ENCODE peak calls at places on chromosome 21, in seven cellular contexts. One of them, this sample, is unnamed.

GRCh38 chr21:45819478-45820170 is 161.9 kb upstream of the COL6A1 start:
- DNase-seq in NCI-H2081: no peak
- DNase-seq in HT1080: no peak
- DNase-seq in adrenal gland: no peak
- DNase-seq in activated naive CD4-positive, alpha-beta T cell: no peak
- DNase-seq in CD8-positive, alpha-beta memory T cell: no peak
- DNase-seq in HuH-7.5: no peak
- DNase-seq in this sample: no peak

GRCh38 chr21:37366488-37367300 is at the start of gene DYRK1A:
- DNase-seq in CD8-positive, alpha-beta memory T cell: peak; percentile 98
- DNase-seq in adrenal gland: peak; percentile 99
- DNase-seq in HuH-7.5: peak; percentile 92
- DNase-seq in HT1080: peak; percentile 98
- DNase-seq in activated naive CD4-positive, alpha-beta T cell: peak; percentile 98
- DNase-seq in NCI-H2081: peak; percentile 98
- DNase-seq in this sample: peak; percentile 98

GRCh38 chr21:33063907-33064622 is 5.9 kb upstream of the OLIG1 start:
- DNase-seq in adrenal gland: no peak
- DNase-seq in HuH-7.5: no peak
- DNase-seq in activated naive CD4-positive, alpha-beta T cell: no peak
- DNase-seq in NCI-H2081: no peak
- DNase-seq in CD8-positive, alpha-beta memory T cell: no peak
- DNase-seq in HT1080: no peak
- DNase-seq in this sample: no peak

GRCh38 chr21:19321688-19322087 is 918.1 kb upstream of the TMPRSS15 start:
- DNase-seq in adrenal gland: no peak
- DNase-seq in CD8-positive, alpha-beta memory T cell: no peak
- DNase-seq in NCI-H2081: no peak
- DNase-seq in activated naive CD4-positive, alpha-beta T cell: no peak
- DNase-seq in HT1080: no peak
- DNase-seq in HuH-7.5: no peak
- DNase-seq in this sample: no peak

GRCh38 chr21:26388731-26389231 is 184.3 kb downstream of the CYYR1 start:
- DNase-seq in adrenal gland: no peak
- DNase-seq in activated naive CD4-positive, alpha-beta T cell: no peak
- DNase-seq in CD8-positive, alpha-beta memory T cell: no peak
- DNase-seq in HuH-7.5: no peak
- DNase-seq in HT1080: peak; percentile 80
- DNase-seq in NCI-H2081: no peak
- DNase-seq in this sample: no peak

GRCh38 chr21:34073749-34074282 is 438 bp downstream of the MRPS6 start:
- DNase-seq in HT1080: no peak
- DNase-seq in NCI-H2081: peak; percentile 14
- DNase-seq in activated naive CD4-positive, alpha-beta T cell: peak; percentile 49
- DNase-seq in adrenal gland: peak; percentile 21
- DNase-seq in HuH-7.5: peak; percentile 13
- DNase-seq in CD8-positive, alpha-beta memory T cell: peak; percentile 24
- DNase-seq in this sample: peak; percentile 30

GRCh38 chr21:45073301-45074047 is 906 bp upstream of the ADARB1 start:
- DNase-seq in activated naive CD4-positive, alpha-beta T cell: no peak
- DNase-seq in HuH-7.5: peak; percentile 68
- DNase-seq in HT1080: no peak
- DNase-seq in adrenal gland: peak; percentile 37
- DNase-seq in NCI-H2081: no peak
- DNase-seq in CD8-positive, alpha-beta memory T cell: no peak
- DNase-seq in this sample: no peak

GRCh38 chr21:18369115-18369514 is 34.5 kb downstream of the TMPRSS15 start:
- DNase-seq in adrenal gland: no peak
- DNase-seq in CD8-positive, alpha-beta memory T cell: no peak
- DNase-seq in NCI-H2081: peak; percentile 26
- DNase-seq in activated naive CD4-positive, alpha-beta T cell: no peak
- DNase-seq in HT1080: peak; percentile 55
- DNase-seq in HuH-7.5: no peak
- DNase-seq in this sample: no peak

GRCh38 chr21:41032536-41032935 is 135.4 kb upstream of the BACE2 start:
- DNase-seq in HuH-7.5: no peak
- DNase-seq in CD8-positive, alpha-beta memory T cell: no peak
- DNase-seq in activated naive CD4-positive, alpha-beta T cell: no peak
- DNase-seq in HT1080: peak; percentile 19
- DNase-seq in adrenal gland: no peak
- DNase-seq in NCI-H2081: no peak
- DNase-seq in this sample: no peak

GRCh38 chr21:35136586-35137254 is 87.6 kb upstream of the RUNX1 start:
- DNase-seq in NCI-H2081: no peak
- DNase-seq in adrenal gland: no peak
- DNase-seq in activated naive CD4-positive, alpha-beta T cell: no peak
- DNase-seq in HT1080: peak; percentile 89
- DNase-seq in HuH-7.5: peak; percentile 10
- DNase-seq in CD8-positive, alpha-beta memory T cell: no peak
- DNase-seq in this sample: no peak

GRCh38 chr21:44948426-44949120 is 8.7 kb downstream of the SLX9 start:
- DNase-seq in activated naive CD4-positive, alpha-beta T cell: no peak
- DNase-seq in CD8-positive, alpha-beta memory T cell: no peak
- DNase-seq in HuH-7.5: no peak
- DNase-seq in adrenal gland: no peak
- DNase-seq in NCI-H2081: no peak
- DNase-seq in HT1080: no peak
- DNase-seq in this sample: no peak

GRCh38 chr21:27423073-27423472 is 456.2 kb upstream of the ADAMTS5 start:
- DNase-seq in NCI-H2081: no peak
- DNase-seq in CD8-positive, alpha-beta memory T cell: no peak
- DNase-seq in adrenal gland: peak; percentile 50
- DNase-seq in activated naive CD4-positive, alpha-beta T cell: no peak
- DNase-seq in HuH-7.5: no peak
- DNase-seq in HT1080: peak; percentile 55
- DNase-seq in this sample: no peak

GRCh38 chr21:38562182-38562581 is 63.9 kb upstream of the ERG start:
- DNase-seq in NCI-H2081: no peak
- DNase-seq in HT1080: no peak
- DNase-seq in CD8-positive, alpha-beta memory T cell: no peak
- DNase-seq in activated naive CD4-positive, alpha-beta T cell: no peak
- DNase-seq in adrenal gland: no peak
- DNase-seq in HuH-7.5: no peak
- DNase-seq in this sample: no peak

GRCh38 chr21:45479691-45480675 is 62.3 kb downstream of the SLC19A1 start:
- DNase-seq in HuH-7.5: no peak
- DNase-seq in HT1080: no peak
- DNase-seq in activated naive CD4-positive, alpha-beta T cell: no peak
- DNase-seq in CD8-positive, alpha-beta memory T cell: no peak
- DNase-seq in adrenal gland: no peak
- DNase-seq in NCI-H2081: no peak
- DNase-seq in this sample: peak; percentile 8

GRCh38 chr21:23812485-23812884 is 1794.8 kb downstream of the MRPL39 start:
- DNase-seq in activated naive CD4-positive, alpha-beta T cell: no peak
- DNase-seq in HuH-7.5: no peak
- DNase-seq in CD8-positive, alpha-beta memory T cell: no peak
- DNase-seq in HT1080: no peak
- DNase-seq in adrenal gland: no peak
- DNase-seq in NCI-H2081: no peak
- DNase-seq in this sample: no peak

GRCh38 chr21:46350571-46350970 is 26.6 kb downstream of the PCNT start:
- DNase-seq in activated naive CD4-positive, alpha-beta T cell: no peak
- DNase-seq in HuH-7.5: no peak
- DNase-seq in HT1080: no peak
- DNase-seq in NCI-H2081: no peak
- DNase-seq in adrenal gland: no peak
- DNase-seq in CD8-positive, alpha-beta memory T cell: no peak
- DNase-seq in this sample: no peak

GRCh38 chr21:16305686-16306085 is 575.9 kb downstream of the USP25 start:
- DNase-seq in adrenal gland: no peak
- DNase-seq in activated naive CD4-positive, alpha-beta T cell: no peak
- DNase-seq in NCI-H2081: no peak
- DNase-seq in HT1080: no peak
- DNase-seq in HuH-7.5: no peak
- DNase-seq in CD8-positive, alpha-beta memory T cell: no peak
- DNase-seq in this sample: no peak

GRCh38 chr21:36126621-36127110 is 8.2 kb upstream of the CBR3 start:
- DNase-seq in adrenal gland: no peak
- DNase-seq in CD8-positive, alpha-beta memory T cell: no peak
- DNase-seq in activated naive CD4-positive, alpha-beta T cell: no peak
- DNase-seq in HuH-7.5: no peak
- DNase-seq in NCI-H2081: no peak
- DNase-seq in HT1080: no peak
- DNase-seq in this sample: no peak

GRCh38 chr21:38802050-38803026 is 3.4 kb upstream of the ETS2 start:
- DNase-seq in NCI-H2081: no peak
- DNase-seq in HT1080: no peak
- DNase-seq in CD8-positive, alpha-beta memory T cell: no peak
- DNase-seq in activated naive CD4-positive, alpha-beta T cell: no peak
- DNase-seq in adrenal gland: no peak
- DNase-seq in HuH-7.5: peak; percentile 27
- DNase-seq in this sample: no peak

GRCh38 chr21:26087223-26087918 is 83.2 kb downstream of the APP start:
- DNase-seq in HuH-7.5: no peak
- DNase-seq in activated naive CD4-positive, alpha-beta T cell: no peak
- DNase-seq in adrenal gland: no peak
- DNase-seq in CD8-positive, alpha-beta memory T cell: no peak
- DNase-seq in NCI-H2081: no peak
- DNase-seq in HT1080: no peak
- DNase-seq in this sample: no peak

GRCh38 chr21:36873511-36873910 is 93.0 kb downstream of the HLCS start:
- DNase-seq in HT1080: no peak
- DNase-seq in adrenal gland: no peak
- DNase-seq in NCI-H2081: no peak
- DNase-seq in activated naive CD4-positive, alpha-beta T cell: no peak
- DNase-seq in HuH-7.5: no peak
- DNase-seq in CD8-positive, alpha-beta memory T cell: no peak
- DNase-seq in this sample: no peak

GRCh38 chr21:42598159-42598735 is 55.2 kb upstream of the PDE9A start:
- DNase-seq in HT1080: no peak
- DNase-seq in HuH-7.5: no peak
- DNase-seq in NCI-H2081: no peak
- DNase-seq in adrenal gland: no peak
- DNase-seq in activated naive CD4-positive, alpha-beta T cell: no peak
- DNase-seq in CD8-positive, alpha-beta memory T cell: no peak
- DNase-seq in this sample: no peak

GRCh38 chr21:44485254-44485793 is 30.0 kb downstream of the LRRC3 start:
- DNase-seq in CD8-positive, alpha-beta memory T cell: no peak
- DNase-seq in NCI-H2081: no peak
- DNase-seq in HT1080: peak; percentile 58
- DNase-seq in HuH-7.5: no peak
- DNase-seq in adrenal gland: peak; percentile 41
- DNase-seq in activated naive CD4-positive, alpha-beta T cell: peak; percentile 43
- DNase-seq in this sample: peak; percentile 38

GRCh38 chr21:37994211-37994610 is 78.0 kb upstream of the KCNJ6 start:
- DNase-seq in CD8-positive, alpha-beta memory T cell: no peak
- DNase-seq in adrenal gland: no peak
- DNase-seq in HT1080: no peak
- DNase-seq in NCI-H2081: no peak
- DNase-seq in HuH-7.5: no peak
- DNase-seq in activated naive CD4-positive, alpha-beta T cell: no peak
- DNase-seq in this sample: no peak

GRCh38 chr21:36589352-36589971 is 109.5 kb upstream of the SIM2 start:
- DNase-seq in HuH-7.5: peak; percentile 17
- DNase-seq in HT1080: peak; percentile 18
- DNase-seq in activated naive CD4-positive, alpha-beta T cell: no peak
- DNase-seq in CD8-positive, alpha-beta memory T cell: no peak
- DNase-seq in adrenal gland: peak; percentile 59
- DNase-seq in NCI-H2081: no peak
- DNase-seq in this sample: no peak

GRCh38 chr21:28111151-28111619 is 881.5 kb downstream of the LTN1 start:
- DNase-seq in adrenal gland: peak; percentile 50
- DNase-seq in NCI-H2081: no peak
- DNase-seq in HT1080: no peak
- DNase-seq in activated naive CD4-positive, alpha-beta T cell: no peak
- DNase-seq in HuH-7.5: no peak
- DNase-seq in CD8-positive, alpha-beta memory T cell: no peak
- DNase-seq in this sample: no peak